ENCODE peak calls at places on chromosome 2, in eight cellular contexts. D, N, E, U, A, W, J and O are unnamed samples.

GRCh38 chr2:71576541-71576940 is 123.2 kb downstream of the DYSF start:
- DNase-seq in D (no peak), N (no peak), E (no peak), U (no peak), A (no peak), W (no peak), J (no peak), O (no peak)

GRCh38 chr2:38778686-38779082 is 674 bp downstream of the GEMIN6 start:
- DNase-seq in D (no peak), N (no peak), E (no peak), U (no peak), A (no peak), W (no peak), J (no peak), O (no peak)

GRCh38 chr2:79191081-79191480 is 31.5 kb upstream of the REG3A start:
- DNase-seq in D (no peak), N (no peak), E (no peak), U (no peak), A (no peak), W (no peak), J (no peak), O (no peak)

GRCh38 chr2:233865838-233866237 is 2.3 kb downstream of the MSL3B start:
- DNase-seq in D (no peak), N (peak; percentile 39), E (no peak), U (no peak), A (no peak), W (no peak), J (no peak), O (no peak)

GRCh38 chr2:150997702-150998480 is 263.8 kb downstream of the RBM43 start:
- DNase-seq in D (no peak), N (no peak), E (no peak), U (no peak), A (no peak), W (peak; percentile 97), J (no peak), O (peak; percentile 47)

GRCh38 chr2:205722538-205722878 is 40.2 kb downstream of the NRP2 start:
- DNase-seq in D (no peak), N (no peak), E (peak; percentile 64), U (no peak), A (no peak), W (no peak), J (no peak), O (no peak)

GRCh38 chr2:22020101-22020742 is 896.5 kb downstream of the TDRD15 start:
- DNase-seq in D (no peak), N (no peak), E (no peak), U (no peak), A (peak; percentile 5), W (no peak), J (no peak), O (no peak)

GRCh38 chr2:216219866-216220265 is 110.7 kb downstream of the XRCC5 start:
- DNase-seq in D (no peak), N (no peak), E (no peak), U (no peak), A (no peak), W (no peak), J (no peak), O (no peak)

GRCh38 chr2:224196789-224197188 is 157.7 kb upstream of the SERPINE2 start:
- DNase-seq in D (peak; percentile 84), N (no peak), E (no peak), U (no peak), A (no peak), W (no peak), J (no peak), O (no peak)

GRCh38 chr2:83051538-83052192 is 1407.4 kb downstream of the SUCLG1 start:
- DNase-seq in D (no peak), N (no peak), E (no peak), U (no peak), A (no peak), W (no peak), J (no peak), O (no peak)

GRCh38 chr2:168708099-168708498 is 94.3 kb upstream of the NOSTRIN start:
- DNase-seq in D (no peak), N (no peak), E (no peak), U (no peak), A (no peak), W (no peak), J (no peak), O (no peak)

GRCh38 chr2:104901037-104901851 is 47.3 kb downstream of the POU3F3 start:
- DNase-seq in D (no peak), N (no peak), E (no peak), U (no peak), A (no peak), W (no peak), J (no peak), O (no peak)

GRCh38 chr2:73031725-73032701 is 39.5 kb downstream of the SFXN5 start:
- DNase-seq in D (no peak), N (no peak), E (no peak), U (no peak), A (no peak), W (no peak), J (no peak), O (no peak)

GRCh38 chr2:73034661-73035374 is 36.7 kb downstream of the SFXN5 start:
- DNase-seq in D (no peak), N (no peak), E (no peak), U (peak; percentile 38), A (no peak), W (no peak), J (no peak), O (no peak)

GRCh38 chr2:73032702-73033097 is 38.8 kb downstream of the SFXN5 start:
- DNase-seq in D (no peak), N (no peak), E (no peak), U (no peak), A (no peak), W (no peak), J (no peak), O (no peak)

GRCh38 chr2:73033142-73033765 is 38.3 kb downstream of the SFXN5 start:
- DNase-seq in D (peak; percentile 14), N (no peak), E (no peak), U (no peak), A (no peak), W (no peak), J (no peak), O (no peak)

GRCh38 chr2:73033766-73034381 is 37.6 kb downstream of the SFXN5 start:
- DNase-seq in D (no peak), N (no peak), E (no peak), U (no peak), A (no peak), W (no peak), J (no peak), O (no peak)
- H3K4me3 ChIP-seq in D (no peak overlapping the region), N (no peak overlapping the region), E (no peak overlapping the region), U (no peak overlapping the region), A (no peak overlapping the region), W (no peak overlapping the region), J (no peak overlapping the region), O (no peak overlapping the region)

DNA sequence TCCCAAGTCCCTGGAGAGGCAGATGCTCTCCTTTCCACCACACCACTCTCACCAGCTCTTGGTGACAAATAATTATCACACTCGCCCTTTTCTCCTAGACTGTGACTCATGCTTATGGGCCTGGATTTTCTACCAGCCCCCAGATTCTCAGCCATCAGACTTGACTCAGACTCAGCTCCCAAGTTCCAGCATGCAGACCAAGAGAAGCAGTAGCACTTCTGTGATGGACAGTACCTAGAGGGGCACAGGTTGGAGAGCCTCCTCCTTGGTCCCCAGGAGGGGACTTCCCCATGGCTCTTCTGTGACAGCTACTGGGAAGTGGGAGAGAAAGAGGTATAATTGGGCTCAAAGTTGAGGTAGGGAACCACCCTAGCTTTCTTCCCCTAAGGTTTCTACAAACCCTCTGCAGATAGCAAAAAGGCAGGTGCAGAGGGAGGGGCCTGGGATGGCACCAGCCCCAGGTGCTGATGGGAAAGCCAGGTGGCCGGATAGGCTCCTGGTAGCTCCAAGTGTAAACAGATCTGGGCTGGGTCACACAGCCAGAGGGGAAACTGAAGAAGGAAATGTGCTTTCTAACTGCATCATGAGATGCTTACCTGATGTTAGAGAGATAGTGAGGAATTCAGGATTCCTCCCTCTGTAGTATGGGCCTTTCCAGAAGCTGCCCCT is 4.1 kb downstream of the TCF23 start:
- DNase-seq in D (peak; percentile 81), N (no peak), E (no peak), U (no peak), A (no peak), W (no peak), J (no peak), O (no peak)
- H3K4me3 ChIP-seq in D (no peak overlapping the region), N (no peak overlapping the region), E (no peak overlapping the region), U (no peak overlapping the region), A (no peak overlapping the region), W (no peak overlapping the region), J (no peak overlapping the region), O (no peak overlapping the region)

GRCh38 chr2:171706152-171706803 is 19.0 kb downstream of the DYNC1I2 start:
- DNase-seq in D (peak; percentile 29), N (no peak), E (no peak), U (no peak), A (no peak), W (peak; percentile 30), J (peak; percentile 21), O (no peak)

GRCh38 chr2:171711351-171711750 is 24.1 kb downstream of the DYNC1I2 start:
- DNase-seq in D (no peak), N (no peak), E (no peak), U (no peak), A (no peak), W (peak; percentile 24), J (no peak), O (no peak)

GRCh38 chr2:171703574-171704347 is 16.5 kb downstream of the DYNC1I2 start:
- DNase-seq in D (peak; percentile 55), N (no peak), E (peak; percentile 30), U (no peak), A (no peak), W (peak; percentile 46), J (peak; percentile 45), O (no peak)

GRCh38 chr2:171709011-171709685 is 21.9 kb downstream of the DYNC1I2 start:
- DNase-seq in D (peak; percentile 13), N (no peak), E (no peak), U (no peak), A (no peak), W (no peak), J (no peak), O (no peak)

DNA sequence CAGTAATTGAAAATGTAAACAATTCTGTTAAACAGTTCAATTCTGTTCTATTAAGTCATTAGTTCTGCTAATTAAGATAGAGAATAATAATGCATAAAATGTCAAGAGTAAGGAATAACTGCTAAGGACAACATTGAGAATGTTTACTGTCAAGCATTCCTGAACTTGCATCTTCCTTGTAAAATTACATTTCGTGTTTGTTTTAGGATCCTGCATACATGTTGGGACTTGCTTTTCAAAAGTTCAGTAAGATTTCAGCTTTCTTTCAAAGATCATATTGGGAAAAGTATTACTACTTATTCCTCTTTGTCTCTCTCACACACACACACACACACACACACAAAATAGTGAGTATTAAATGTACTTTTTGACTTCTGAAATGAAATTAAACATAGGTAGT is 20.5 kb downstream of the DYNC1I2 start:
- DNase-seq in D (peak; percentile 69), N (no peak), E (no peak), U (no peak), A (no peak), W (no peak), J (no peak), O (no peak)
- H3K4me3 ChIP-seq in D (no peak overlapping the region), N (no peak overlapping the region), E (no peak overlapping the region), U (no peak overlapping the region), A (no peak overlapping the region), W (no peak overlapping the region), J (no peak overlapping the region), O (no peak overlapping the region)

DNA sequence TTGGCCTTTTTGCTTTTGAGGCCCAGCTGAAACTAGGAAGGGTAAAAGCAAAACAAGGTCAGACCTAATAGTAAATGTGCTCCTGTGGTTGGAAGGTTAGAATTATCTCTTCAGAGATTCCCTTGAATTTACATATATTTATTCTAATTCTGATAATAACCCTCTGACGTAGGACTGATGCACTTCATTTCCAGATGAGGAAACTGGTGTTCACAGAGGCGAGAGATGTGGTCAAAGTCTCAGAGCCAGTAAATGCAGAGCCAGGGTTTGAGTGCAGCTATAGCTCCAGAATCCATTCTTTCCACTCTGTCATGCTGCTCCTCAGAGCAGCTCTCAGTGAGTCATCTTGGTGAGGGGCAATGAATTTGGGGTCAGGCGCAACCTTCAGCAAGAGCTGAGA is 142.4 kb upstream of the FBXO11 start:
- DNase-seq in D (no peak), N (no peak), E (no peak), U (no peak), A (no peak), W (no peak), J (no peak), O (no peak)
- H3K4me3 ChIP-seq in D (no peak overlapping the region), N (no peak overlapping the region), E (no peak overlapping the region), U (no peak overlapping the region), A (no peak overlapping the region), W (no peak overlapping the region), J (no peak overlapping the region), O (no peak overlapping the region)